ENCODE peak calls at places on chromosomes 12 and 14, in six cellular contexts. O, V, M, F, I and H are unnamed samples.

GRCh38 chr14:56659964-56660551 is 80.5 kb downstream of the TMEM260 start:
- DNase-seq in O (peak; percentile 47), V (peak; percentile 50), M (peak; percentile 65), F (no peak), I (peak; percentile 72), H (peak; percentile 66)

GRCh38 chr12:57240926-57241555 is 9.9 kb downstream of the STAC3 start:
- DNase-seq in O (peak; percentile 62), V (peak; percentile 60), M (no peak), F (no peak), I (peak; percentile 48), H (peak; percentile 100)

GRCh38 chr14:103179078-103179477 is 55.8 kb downstream of the TNFAIP2 start:
- DNase-seq in O (no peak), V (no peak), M (no peak), F (no peak), I (no peak), H (no peak)

GRCh38 chr14:36556811-36557433 is 25.5 kb downstream of the NKX2-8 start:
- DNase-seq in O (peak; percentile 31), V (peak; percentile 42), M (peak; percentile 63), F (no peak), I (peak; percentile 75), H (peak; percentile 53)

GRCh38 chr14:31080060-31080459 is 53.9 kb upstream of the STRN3 start:
- DNase-seq in O (no peak), V (no peak), M (no peak), F (no peak), I (no peak), H (no peak)

GRCh38 chr12:6327591-6328041 is 14.3 kb downstream of the TNFRSF1A start:
- DNase-seq in O (no peak), V (no peak), M (no peak), F (peak; percentile 60), I (no peak), H (no peak)

GRCh38 chr12:112833272-112833671 is 41.7 kb downstream of the RPH3A start:
- DNase-seq in O (no peak), V (no peak), M (no peak), F (no peak), I (no peak), H (no peak)

GRCh38 chr14:100219126-100219785 is 19.7 kb upstream of the YY1 start:
- DNase-seq in O (no peak), V (no peak), M (no peak), F (no peak), I (no peak), H (no peak)

GRCh38 chr12:115468087-115468510 is 784.1 kb upstream of the TBX3 start:
- DNase-seq in O (no peak), V (no peak), M (no peak), F (no peak), I (no peak), H (peak; percentile 14)

GRCh38 chr12:26630546-26631027 is 202.4 kb downstream of the ITPR2 start:
- DNase-seq in O (no peak), V (peak; percentile 42), M (no peak), F (peak; percentile 53), I (peak; percentile 11), H (peak; percentile 35)

GRCh38 chr12:10722502-10722904 is 620 bp downstream of the YBX3 start:
- DNase-seq in O (peak; percentile 77), V (peak; percentile 63), M (peak; percentile 38), F (peak; percentile 76), I (peak; percentile 80), H (no peak)

GRCh38 chr12:23204933-23205778 is 580.2 kb downstream of the ETNK1 start:
- DNase-seq in O (peak; percentile 79), V (peak; percentile 25), M (peak; percentile 42), F (no peak), I (peak; percentile 60), H (peak; percentile 75)

GRCh38 chr12:113407931-113408585 is 4.4 kb upstream of the SDS start:
- DNase-seq in O (peak; percentile 56), V (no peak), M (no peak), F (no peak), I (peak; percentile 49), H (no peak)

GRCh38 chr12:14605401-14605989 is 37.8 kb upstream of the PLBD1 start:
- DNase-seq in O (no peak), V (no peak), M (peak; percentile 12), F (no peak), I (no peak), H (no peak)

GRCh38 chr14:37434867-37435266 is 160.2 kb downstream of the FOXA1 start:
- DNase-seq in O (no peak), V (no peak), M (no peak), F (no peak), I (no peak), H (no peak)

GRCh38 chr14:43778956-43779639 is 728.0 kb downstream of the FSCB start:
- DNase-seq in O (no peak), V (no peak), M (no peak), F (no peak), I (no peak), H (no peak)

GRCh38 chr12:50056629-50056976 is 793 bp upstream of the ASIC1 start:
- DNase-seq in O (no peak), V (no peak), M (no peak), F (no peak), I (no peak), H (no peak)

GRCh38 chr14:54253195-54253947 is 143.4 kb upstream of the CDKN3 start:
- DNase-seq in O (no peak), V (peak; percentile 17), M (no peak), F (peak; percentile 53), I (peak; percentile 73), H (no peak)

GRCh38 chr14:60353410-60353809 is 104.4 kb downstream of the PPM1A start:
- DNase-seq in O (no peak), V (no peak), M (no peak), F (no peak), I (no peak), H (no peak)

GRCh38 chr14:79543348-79543747 is 668.0 kb downstream of the DIO2 start:
- DNase-seq in O (no peak), V (no peak), M (no peak), F (no peak), I (no peak), H (no peak)

GRCh38 chr12:116551952-116552749 is 7.0 kb upstream of the MAP1LC3B2 start:
- DNase-seq in O (peak; percentile 80), V (peak; percentile 42), M (no peak), F (no peak), I (peak; percentile 42), H (no peak)

GRCh38 chr14:96194657-96195431 is 9.8 kb upstream of the BDKRB2 start:
- DNase-seq in O (peak; percentile 25), V (no peak), M (no peak), F (no peak), I (no peak), H (no peak)

GRCh38 chr14:89252887-89253532 is 164.0 kb downstream of the FOXN3 start:
- DNase-seq in O (peak; percentile 39), V (no peak), M (no peak), F (peak; percentile 62), I (no peak), H (no peak)

GRCh38 chr12:109989380-109989779 is 6.8 kb downstream of the GIT2 start:
- DNase-seq in O (no peak), V (no peak), M (no peak), F (no peak), I (no peak), H (no peak)

GRCh38 chr12:92144631-92145480 is 790 bp downstream of the BTG1 start:
- DNase-seq in O (peak; percentile 78), V (peak; percentile 24), M (peak; percentile 66), F (peak; percentile 82), I (peak; percentile 55), H (peak; percentile 66)

GRCh38 chr14:58776516-58776915 is 138.8 kb downstream of the DACT1 start:
- DNase-seq in O (no peak), V (no peak), M (no peak), F (no peak), I (no peak), H (no peak)

GRCh38 chr12:98422809-98423208 is 92.6 kb upstream of the TMPO start:
- DNase-seq in O (no peak), V (no peak), M (no peak), F (no peak), I (no peak), H (peak; percentile 36)

GRCh38 chr12:68175566-68176033 is 16.1 kb upstream of the IFNG start:
- DNase-seq in O (no peak), V (no peak), M (no peak), F (no peak), I (no peak), H (no peak)

GRCh38 chr12:52358575-52359350 is 8.5 kb downstream of the KRT85 start:
- DNase-seq in O (no peak), V (no peak), M (no peak), F (no peak), I (no peak), H (peak; percentile 51)

GRCh38 chr12:47281667-47282171 is 202.0 kb upstream of the AMIGO2 start:
- DNase-seq in O (no peak), V (no peak), M (no peak), F (no peak), I (no peak), H (no peak)

GRCh38 chr14:31300296-31300695 is 92.7 kb upstream of the HECTD1 start:
- DNase-seq in O (no peak), V (no peak), M (no peak), F (no peak), I (no peak), H (no peak)

GRCh38 chr12:78248321-78248720 is 417.6 kb downstream of the NAV3 start:
- DNase-seq in O (no peak), V (no peak), M (no peak), F (no peak), I (no peak), H (no peak)

GRCh38 chr14:24110060-24110459 is 4.5 kb upstream of the DCAF11 start:
- DNase-seq in O (no peak), V (no peak), M (no peak), F (peak; percentile 23), I (no peak), H (peak; percentile 32)

GRCh38 chr12:112837629-112838191 is 46.2 kb downstream of the RPH3A start:
- DNase-seq in O (peak; percentile 21), V (no peak), M (no peak), F (no peak), I (no peak), H (no peak)

GRCh38 chr14:51576112-51576420 is 75.6 kb upstream of the FRMD6 start:
- DNase-seq in O (no peak), V (no peak), M (no peak), F (no peak), I (peak; percentile 16), H (no peak)

GRCh38 chr12:11561416-11561815 is 88.1 kb upstream of the ETV6 start:
- DNase-seq in O (no peak), V (peak; percentile 34), M (no peak), F (no peak), I (no peak), H (no peak)

GRCh38 chr12:11171953-11172675 is 1.1 kb downstream of the SMIM10L1 start:
- DNase-seq in O (peak; percentile 42), V (no peak), M (peak; percentile 13), F (no peak), I (peak; percentile 8), H (peak; percentile 16)